ENCODE peak calls at places on chromosomes 5 and 9, in four cellular contexts. Z is HCT116, Y is SK-N-SH, D is K562. R is an unnamed sample.

GRCh38 chr9:118303216-118303615 is 599.0 kb downstream of the TLR4 start:
- DNase-seq in Z (no peak), Y (no peak), D (no peak), R (no peak)

GRCh38 chr9:129023036-129023907 is 4.9 kb downstream of the SH3GLB2 start:
- DNase-seq in Z (no peak), Y (peak), D (peak), R (no peak)

GRCh38 chr9:28899926-28900325 is 1326.6 kb upstream of the C9orf72 start:
- DNase-seq in Z (no peak), Y (no peak), D (no peak), R (no peak)

GRCh38 chr5:178113841-178114324 is 551 bp downstream of the N4BP3 start:
- DNase-seq in Z (no peak), Y (peak), D (peak), R (no peak)

GRCh38 chr5:65508978-65509377 is 27.3 kb upstream of the ADAMTS6 start:
- DNase-seq in Z (no peak), Y (no peak), D (no peak), R (no peak)

GRCh38 chr9:94905606-94906005 is 179.1 kb downstream of the AOPEP start:
- DNase-seq in Z (no peak), Y (no peak), D (no peak), R (no peak)

GRCh38 chr9:110918316-110919054 is 119.8 kb downstream of the LPAR1 start:
- DNase-seq in Z (no peak), Y (no peak), D (no peak), R (no peak)

GRCh38 chr5:130871346-130872086 is 293.5 kb downstream of the HINT1 start:
- DNase-seq in Z (peak), Y (peak), D (peak), R (peak)

GRCh38 chr9:80157128-80157527 is 585.4 kb downstream of the TLE4 start:
- DNase-seq in Z (no peak), Y (no peak), D (no peak), R (no peak)

GRCh38 chr5:153756540-153756939 is 266.1 kb downstream of the GRIA1 start:
- DNase-seq in Z (no peak), Y (no peak), D (no peak), R (no peak)
- TF ChIP-seq ELF1 in Z (no peak), Y (no peak), D (no peak), R (no peak)

DNA sequence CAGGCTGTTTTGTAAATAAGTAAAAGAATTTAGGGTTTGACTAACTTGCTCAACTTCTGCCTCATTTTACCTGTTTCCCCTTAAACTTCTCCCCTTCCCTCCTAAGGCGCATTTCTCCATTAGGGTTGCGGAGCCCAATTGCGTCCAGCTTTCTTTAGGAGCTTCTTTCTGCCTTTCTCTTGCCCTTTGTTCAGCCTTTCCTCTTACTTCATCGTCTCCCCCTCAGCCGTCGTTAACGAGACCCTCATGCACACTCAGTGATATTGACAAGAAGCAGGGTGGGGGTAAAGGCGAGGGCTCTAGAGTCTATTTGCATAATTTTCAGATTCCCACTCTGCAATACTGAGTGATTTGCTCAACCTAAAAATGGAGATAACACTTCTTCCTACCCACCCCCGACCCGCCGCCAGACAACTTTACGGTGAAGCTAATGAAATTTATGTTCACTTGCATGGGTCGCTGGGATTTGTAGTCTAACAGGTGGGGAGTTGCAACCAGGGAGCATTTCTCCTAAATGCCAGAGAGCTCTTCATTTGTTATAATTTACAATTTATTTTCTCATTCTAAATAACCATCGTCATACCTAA is 1.3 kb upstream of the TBC1D2 start:
- DNase-seq in Z (no peak), Y (peak), D (peak), R (no peak)
- TF ChIP-seq ZBTB33 in Z (no peak), Y (no peak), D (no peak), R (no peak)

GRCh38 chr5:148788636-148789035 is 37.8 kb upstream of the ADRB2 start:
- DNase-seq in Z (no peak), Y (no peak), D (no peak), R (no peak)
- TF ChIP-seq ELF1 in Z (no peak), Y (no peak), D (no peak), R (no peak)

GRCh38 chr9:89922099-89922498 is 317.3 kb downstream of the GADD45G start:
- DNase-seq in Z (no peak), Y (peak), D (no peak), R (no peak)
- TF ChIP-seq ZBTB33 in Z (no peak), Y (no peak), D (no peak), R (no peak)

R was measured in HepG2.